ENCODE peak calls at places on chromosomes 16 and 17, in six cellular contexts. B, Y, S, D, H and E are unnamed samples. For H3K9me3, the result is how much of the 10 kb centered on the place peaks cover.

GRCh38 chr17:3888343-3889171 is 4.3 kb downstream of the CAMKK1 start:
- DNase-seq in D (no peak), S (peak), B (peak), Y (peak), H (peak), E (peak)

GRCh38 chr16:13510425-13511151 is 409.4 kb upstream of the ERCC4 start:
- DNase-seq in H (no peak), B (no peak), D (no peak), Y (no peak), S (no peak), E (no peak)

GRCh38 chr17:31515226-31515759 is 123.8 kb downstream of the RAB11FIP4 start:
- DNase-seq in B (no peak), S (no peak), Y (no peak), D (no peak), H (no peak), E (no peak)

GRCh38 chr17:15918261-15918660 is 26.7 kb upstream of the ADORA2B start:
- DNase-seq in D (no peak), S (no peak), B (no peak), Y (no peak), H (no peak), E (no peak)

GRCh38 chr17:17549732-17550366 is 41.7 kb downstream of the PEMT start:
- DNase-seq in B (no peak), S (no peak), H (no peak), D (no peak), Y (no peak), E (no peak)

GRCh38 chr16:88526008-88526905 is 43.9 kb upstream of the ZC3H18 start:
- DNase-seq in B (no peak), Y (no peak), D (no peak), H (no peak), S (no peak), E (no peak)

GRCh38 chr16:64152010-64152767 is 969.7 kb downstream of the CDH11 start:
- DNase-seq in Y (no peak), H (no peak), S (no peak), B (no peak), D (no peak), E (no peak)

GRCh38 chr17:83002118-83002805 is 77.1 kb upstream of the METRNL start:
- DNase-seq in H (no peak), S (no peak), B (no peak), Y (no peak), D (no peak), E (no peak)

GRCh38 chr17:34261568-34261967 is 6.5 kb downstream of the CCL2 start:
- DNase-seq in Y (no peak), D (no peak), H (no peak), B (no peak), S (no peak), E (no peak)

GRCh38 chr16:10405386-10405939 is 19.6 kb downstream of the ATF7IP2 start:
- DNase-seq in B (no peak), D (no peak), Y (peak), S (no peak), H (no peak), E (no peak)

GRCh38 chr17:42325026-42325425 is 36.7 kb downstream of the STAT5A start:
- DNase-seq in D (no peak), Y (no peak), H (no peak), S (peak), B (peak), E (no peak)

GRCh38 chr16:17026600-17027242 is 444.0 kb downstream of the XYLT1 start:
- DNase-seq in D (no peak), Y (no peak), S (no peak), B (no peak), H (no peak), E (no peak)

GRCh38 chr16:78704421-78704820 is 605.0 kb downstream of the WWOX start:
- DNase-seq in H (no peak), D (no peak), S (no peak), B (no peak), Y (no peak), E (no peak)

GRCh38 chr17:41547378-41547841 is 19.3 kb upstream of the KRT19 start:
- DNase-seq in H (no peak), Y (no peak), B (no peak), S (no peak), D (no peak), E (no peak)

GRCh38 chr17:3794890-3795757 is 5.9 kb downstream of the ITGAE start:
- DNase-seq in H (no peak), B (no peak), Y (no peak), D (no peak), S (no peak), E (no peak)

GRCh38 chr17:73799091-73799490 is 154.8 kb upstream of the SDK2 start:
- DNase-seq in B (no peak), D (no peak), Y (no peak), H (no peak), S (no peak), E (no peak)

GRCh38 chr16:19859603-19860002 is 25.0 kb downstream of the GPRC5B start:
- DNase-seq in Y (no peak), B (no peak), H (no peak), D (no peak), S (no peak), E (no peak)

GRCh38 chr17:79075433-79075805 is 795 bp downstream of the ENGASE start:
- DNase-seq in S (no peak), B (no peak), H (no peak), Y (no peak), D (no peak), E (no peak)

GRCh38 chr16:57623251-57624043 is 5.0 kb upstream of the ADGRG1 start:
- DNase-seq in S (peak), Y (no peak), B (peak), H (no peak), D (no peak), E (peak)

GRCh38 chr16:9836118-9836736 is 346.0 kb downstream of the GRIN2A start:
- DNase-seq in Y (peak), H (no peak), D (no peak), S (no peak), B (no peak), E (no peak)

GRCh38 chr17:67272312-67273050 is 27.5 kb upstream of the HELZ start:
- DNase-seq in B (no peak), H (no peak), Y (no peak), D (no peak), S (no peak), E (no peak)

GRCh38 chr17:74134991-74135390 is 68.5 kb upstream of the RPL38 start:
- DNase-seq in Y (no peak), H (no peak), B (no peak), D (no peak), S (no peak), E (no peak)

GRCh38 chr17:17553217-17554195 is 38.0 kb downstream of the PEMT start:
- DNase-seq in Y (no peak), B (no peak), H (no peak), D (no peak), S (peak), E (no peak)

GRCh38 chr17:19343671-19344151 is 18.8 kb downstream of the B9D1 start:
- DNase-seq in H (peak), Y (no peak), D (peak), B (no peak), S (peak), E (no peak)

GRCh38 chr16:14148569-14148968 is 77.5 kb downstream of the MRTFB start:
- DNase-seq in Y (no peak), S (no peak), D (no peak), B (no peak), H (no peak), E (no peak)

GRCh38 chr16:1917665-1918111 is 527 bp downstream of the HS3ST6 start:
- DNase-seq in Y (no peak), H (no peak), S (no peak), D (no peak), B (no peak), E (no peak)

GRCh38 chr17:83193336-83194188 is 114.2 kb downstream of the METRNL start:
- DNase-seq in Y (peak), D (no peak), B (no peak), H (peak), S (peak), E (no peak)

GRCh38 chr17:69314246-69315030 is 12.5 kb downstream of the ABCA5 start:
- DNase-seq in S (no peak), Y (no peak), B (no peak), D (no peak), H (no peak), E (no peak)

GRCh38 chr16:58629681-58630640 is at the start of gene CNOT1:
- DNase-seq in H (peak), Y (peak), B (peak), D (peak), S (peak), E (peak)

GRCh38 chr17:64441772-64442549 is 7.0 kb upstream of the MILR1 start:
- DNase-seq in S (peak), B (no peak), D (peak), H (no peak), Y (peak), E (peak)

GRCh38 chr17:42111901-42112551 is 488 bp downstream of the DHX58 start:
- DNase-seq in S (peak), H (no peak), B (peak), D (peak), Y (peak), E (peak)

GRCh38 chr17:44219126-44219635 is 294 bp downstream of the UBTF start:
- DNase-seq in H (no peak), B (peak), D (peak), Y (peak), S (peak), E (peak)

DNA sequence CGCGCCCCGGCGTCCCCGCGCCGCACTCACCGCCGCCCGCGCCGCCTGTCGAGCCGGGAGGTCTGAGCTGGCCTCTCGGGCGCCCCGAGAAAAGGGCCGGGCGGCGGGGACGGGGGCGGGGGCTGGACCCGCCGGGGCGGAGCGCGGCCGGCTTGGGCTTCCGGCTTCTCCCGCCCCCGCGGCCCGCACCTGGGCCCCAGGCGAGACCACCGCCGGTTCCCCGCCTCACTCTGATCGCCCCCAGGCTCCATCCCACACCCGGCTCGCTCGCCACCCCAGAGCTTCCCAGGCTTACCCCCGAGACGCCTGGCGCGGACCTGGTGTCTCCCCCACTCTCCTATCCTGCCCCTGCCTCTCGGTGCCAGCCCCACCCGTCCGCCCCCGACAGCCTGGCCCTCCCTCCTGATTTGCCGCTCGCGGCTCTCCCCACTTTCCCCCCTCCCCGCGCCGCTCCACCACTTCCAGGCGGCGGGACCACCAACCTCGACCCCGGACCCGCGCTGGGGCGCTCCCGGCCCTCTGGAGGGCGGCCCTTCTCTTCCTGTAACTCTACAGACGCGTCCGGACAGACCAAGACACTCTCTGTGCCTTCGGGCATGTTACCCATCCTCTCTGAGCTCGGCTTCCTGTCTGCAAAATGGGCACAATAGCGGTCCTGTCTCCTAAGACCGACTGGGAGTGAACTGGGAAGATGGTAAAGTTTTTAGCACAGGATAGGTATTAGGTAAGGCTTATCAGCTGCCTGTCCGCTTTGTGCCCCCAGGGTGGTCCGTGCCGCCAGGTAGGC is at the start of gene LITAF:
- DNase-seq in H (peak), B (peak), S (peak), Y (peak), D (peak), E (peak)
- TF ChIP-seq CTCF in H (no peak), B (no peak), S (no peak), Y (no peak), D (no peak), E (no peak)

GRCh38 chr16:86507173-86508027 is 2.9 kb upstream of the FOXF1 start:
- DNase-seq in Y (no peak), S (no peak), H (no peak), B (no peak), D (no peak), E (no peak)
- H3K4me3 ChIP-seq in Y (peak), S (no peak), H (peak), B (peak), D (no peak), E (peak)

DNA sequence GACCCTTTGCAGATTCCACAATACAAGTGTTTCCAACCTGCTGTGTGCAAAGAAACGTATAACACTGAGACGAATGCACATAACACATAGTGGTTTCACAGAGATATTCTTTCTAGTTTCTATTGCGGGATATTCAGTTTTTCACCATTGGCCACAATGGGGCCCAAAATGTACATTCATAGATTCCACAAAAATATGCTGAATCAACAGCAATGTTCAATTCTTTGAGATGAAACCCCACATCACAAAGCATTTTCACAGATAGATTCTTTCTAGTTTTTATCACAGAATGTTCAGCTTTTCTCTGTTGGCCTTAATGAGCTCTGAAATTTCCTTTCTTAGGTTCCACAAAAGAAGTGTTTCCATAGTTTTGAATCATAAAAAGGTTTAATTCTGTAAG is 2472.3 kb downstream of the TP53TG3F start:
- DNase-seq in H (no peak), B (no peak), D (no peak), Y (no peak), S (no peak), E (no peak)
- H3K9me3 ChIP-seq in H (under half), B (under half), D (under half), Y (under half), S (under half), E (half or more)

GRCh38 chr17:6648181-6648580 is 3.2 kb downstream of the MED31 start:
- DNase-seq in H (no peak), D (no peak), B (no peak), S (no peak), Y (no peak), E (no peak)
- TF ChIP-seq CTCF in H (no peak), D (peak), B (peak), S (no peak), Y (no peak), E (no peak)

DNA sequence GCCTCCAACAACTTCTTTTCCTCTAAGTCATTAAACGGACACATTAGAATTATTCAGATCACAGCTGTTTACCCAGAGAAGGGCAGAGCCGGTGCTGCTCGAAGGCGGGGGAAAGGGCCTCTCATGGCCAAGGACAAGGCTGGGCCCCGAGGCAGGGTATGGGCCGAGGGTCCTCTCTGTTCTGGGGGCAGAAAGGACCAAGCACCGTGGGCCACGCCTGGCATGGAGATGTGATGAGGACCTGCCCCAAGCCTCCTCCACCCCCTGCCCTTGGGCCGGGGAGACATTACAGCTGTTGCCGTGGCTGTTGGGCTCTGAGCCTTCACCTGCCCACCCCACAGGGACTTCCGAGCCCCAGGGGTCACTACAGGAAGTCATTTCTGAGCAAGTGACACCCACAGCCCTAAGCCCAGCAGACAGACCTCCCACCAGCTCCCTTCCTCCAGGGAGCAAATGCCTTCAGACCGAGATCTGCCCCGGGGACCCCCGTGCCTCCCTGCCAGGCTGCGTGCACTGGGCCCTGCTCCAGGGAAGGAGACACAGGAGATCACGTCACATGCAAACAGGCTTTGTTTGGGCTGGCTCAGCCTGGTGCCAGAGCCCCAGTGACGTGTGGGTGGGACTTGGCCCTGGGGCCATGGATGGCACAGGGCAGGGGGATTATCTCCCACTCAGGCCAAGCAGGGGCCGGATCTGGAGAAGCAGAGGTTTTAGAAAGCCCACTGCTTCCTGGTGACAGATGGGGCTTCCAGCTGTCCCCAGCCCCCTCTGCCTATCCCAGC is 652 bp upstream of the PVALEF start:
- DNase-seq in Y (no peak), D (no peak), H (no peak), S (no peak), B (no peak), E (no peak)
- H3K4me3 ChIP-seq in Y (peak), D (no peak), H (no peak), S (no peak), B (no peak), E (no peak)